ENCODE peak calls at places on chromosomes 11 and 22, in five cellular contexts. Z is PC-3, U is ovary, L is AG04450, X is lung. P is an unnamed sample.
A peak's percentile ranks its signal among the peaks of the same experiment; 100 is the strongest.

GRCh38 chr11:43895601-43896000 is 15.0 kb downstream of the ALKBH3 start:
- DNase-seq in Z (no peak), U (no peak), L (no peak), X (no peak), P (no peak)

GRCh38 chr22:19713650-19714319 is 518 bp upstream of the SEPTIN5 start:
- DNase-seq in Z (no peak), U (peak; percentile 64), L (no peak), X (no peak), P (no peak)

GRCh38 chr11:279966-280761 is 2.0 kb downstream of the NLRP6 start:
- DNase-seq in Z (no peak), U (peak; percentile 42), L (no peak), X (no peak), P (no peak)

GRCh38 chr22:17969732-17970131 is 54.6 kb downstream of the MICAL3 start:
- DNase-seq in Z (peak; percentile 31), U (peak; percentile 56), L (peak; percentile 94), X (no peak), P (peak; percentile 92)

GRCh38 chr11:46381046-46381835 is at the start of gene MDK:
- DNase-seq in Z (no peak), U (peak; percentile 80), L (no peak), X (no peak), P (no peak)

GRCh38 chr11:27084407-27084985 is 43.9 kb downstream of the BBOX1 start:
- DNase-seq in Z (no peak), U (no peak), L (no peak), X (no peak), P (no peak)

GRCh38 chr11:33875621-33876294 is 16.1 kb downstream of the LMO2 start:
- DNase-seq in Z (peak; percentile 16), U (no peak), L (no peak), X (no peak), P (no peak)

GRCh38 chr11:46712874-46713576 is 6.0 kb upstream of the F2 start:
- DNase-seq in Z (no peak), U (no peak), L (no peak), X (no peak), P (no peak)

GRCh38 chr22:49997932-49998717 is 14.4 kb downstream of the IL17REL start:
- DNase-seq in Z (no peak), U (peak; percentile 32), L (no peak), X (no peak), P (no peak)

GRCh38 chr11:35629914-35630313 is 11.7 kb downstream of the FJX1 start:
- DNase-seq in Z (peak; percentile 99), U (no peak), L (peak; percentile 97), X (peak; percentile 72), P (peak; percentile 99)

GRCh38 chr11:94142308-94143277 is 14.0 kb downstream of the PANX1 start:
- DNase-seq in Z (no peak), U (no peak), L (no peak), X (no peak), P (no peak)

GRCh38 chr11:83151274-83151977 is 5.5 kb upstream of the PCF11 start:
- DNase-seq in Z (peak; percentile 59), U (no peak), L (no peak), X (no peak), P (no peak)

GRCh38 chr11:76763573-76764348 is 19.4 kb upstream of the TSKU start:
- DNase-seq in Z (peak; percentile 47), U (peak; percentile 78), L (no peak), X (no peak), P (no peak)

GRCh38 chr22:43467171-43467570 is 55.4 kb downstream of the MPPED1 start:
- DNase-seq in Z (no peak), U (peak; percentile 85), L (no peak), X (no peak), P (no peak)

GRCh38 chr11:128135451-128135850 is 451.9 kb downstream of the ETS1 start:
- DNase-seq in Z (peak; percentile 61), U (no peak), L (no peak), X (no peak), P (peak; percentile 73)

GRCh38 chr11:73519266-73519665 is 78.6 kb downstream of the FAM168A start:
- DNase-seq in Z (no peak), U (no peak), L (no peak), X (no peak), P (no peak)

GRCh38 chr11:122439911-122440782 is 215.4 kb upstream of the UBASH3B start:
- DNase-seq in Z (no peak), U (peak; percentile 81), L (no peak), X (no peak), P (no peak)

GRCh38 chr11:1916986-1917522 is 2.4 kb upstream of the TNNT3 start:
- DNase-seq in Z (no peak), U (peak; percentile 31), L (no peak), X (no peak), P (no peak)

GRCh38 chr22:47596176-47596690 is 833.8 kb downstream of the TBC1D22A start:
- DNase-seq in Z (no peak), U (no peak), L (no peak), X (no peak), P (no peak)

GRCh38 chr11:44505591-44506054 is 59.8 kb upstream of the CD82 start:
- DNase-seq in Z (peak; percentile 34), U (no peak), L (no peak), X (no peak), P (no peak)

GRCh38 chr11:46050065-46050464 is 71.2 kb downstream of the PHF21A start:
- DNase-seq in Z (peak; percentile 23), U (peak; percentile 48), L (peak; percentile 57), X (peak; percentile 63), P (peak; percentile 97)

GRCh38 chr11:128061321-128061871 is 526.0 kb downstream of the ETS1 start:
- DNase-seq in Z (no peak), U (no peak), L (no peak), X (no peak), P (no peak)

GRCh38 chr11:57335023-57335342 is 709 bp downstream of the SSRP1 start:
- DNase-seq in Z (no peak), U (no peak), L (no peak), X (no peak), P (no peak)

GRCh38 chr11:34251640-34251980 is 106.2 kb downstream of the ABTB2 start:
- DNase-seq in Z (no peak), U (no peak), L (no peak), X (no peak), P (no peak)

GRCh38 chr11:12092714-12093113 is 17.7 kb upstream of the MICAL2 start:
- DNase-seq in Z (no peak), U (no peak), L (no peak), X (no peak), P (no peak)

GRCh38 chr11:12170984-12171383 is 60.6 kb downstream of the MICAL2 start:
- DNase-seq in Z (no peak), U (no peak), L (no peak), X (no peak), P (no peak)

GRCh38 chr22:24319451-24319850 is 48.8 kb downstream of the SPECC1L start:
- DNase-seq in Z (peak; percentile 72), U (no peak), L (no peak), X (no peak), P (no peak)

GRCh38 chr11:129894281-129895125 is 875 bp downstream of the NFRKB start:
- DNase-seq in Z (peak; percentile 21), U (no peak), L (no peak), X (no peak), P (no peak)

GRCh38 chr11:83119216-83119615 is 37.7 kb upstream of the PCF11 start:
- DNase-seq in Z (no peak), U (no peak), L (no peak), X (no peak), P (no peak)

GRCh38 chr11:5767056-5767455 is 13.0 kb downstream of the OR52N4 start:
- DNase-seq in Z (no peak), U (no peak), L (no peak), X (no peak), P (no peak)

GRCh38 chr11:86143429-86144030 is 74.6 kb upstream of the PICALM start:
- DNase-seq in Z (no peak), U (no peak), L (no peak), X (peak; percentile 33), P (no peak)

GRCh38 chr11:22670803-22671202 is 4.4 kb downstream of the GAS2 start:
- DNase-seq in Z (peak; percentile 28), U (no peak), L (no peak), X (no peak), P (no peak)

GRCh38 chr11:22669368-22669767 is 3.0 kb downstream of the GAS2 start:
- DNase-seq in Z (no peak), U (no peak), L (no peak), X (no peak), P (no peak)

GRCh38 chr11:22668005-22668796 is 1.8 kb downstream of the GAS2 start:
- DNase-seq in Z (no peak), U (no peak), L (no peak), X (no peak), P (no peak)

GRCh38 chr11:22666700-22667439 is 459 bp downstream of the GAS2 start:
- DNase-seq in Z (no peak), U (peak; percentile 59), L (no peak), X (no peak), P (peak; percentile 7)

DNA sequence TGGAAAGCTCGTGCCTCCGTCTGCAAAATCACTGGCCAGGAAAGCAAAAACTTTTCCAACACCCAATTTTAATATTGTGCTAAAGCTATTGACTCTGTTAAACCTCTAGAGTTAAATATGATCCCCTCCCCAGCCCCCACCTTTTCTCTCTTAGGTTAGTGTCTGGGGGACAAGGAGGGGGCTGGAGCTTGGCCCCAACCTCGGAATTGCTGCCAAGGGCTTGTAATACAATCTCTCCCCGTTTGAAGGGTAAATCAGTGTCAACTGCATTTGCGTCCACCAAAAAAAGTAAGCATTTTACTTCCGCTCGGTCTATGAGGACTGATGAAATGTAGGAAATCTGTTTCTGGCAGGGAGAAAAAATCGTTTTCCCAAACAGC is at the start of gene GAS2:
- DNase-seq in Z (no peak), U (no peak), L (no peak), X (no peak), P (no peak)
- H3K4me3 ChIP-seq in Z (no peak within 1 kb of the TSS), U (peak within 1 kb of the TSS; percentile 9), L (peak within 1 kb of the TSS; percentile 41), X (no peak within 1 kb of the TSS), P (peak within 1 kb of the TSS; percentile 62)

DNA sequence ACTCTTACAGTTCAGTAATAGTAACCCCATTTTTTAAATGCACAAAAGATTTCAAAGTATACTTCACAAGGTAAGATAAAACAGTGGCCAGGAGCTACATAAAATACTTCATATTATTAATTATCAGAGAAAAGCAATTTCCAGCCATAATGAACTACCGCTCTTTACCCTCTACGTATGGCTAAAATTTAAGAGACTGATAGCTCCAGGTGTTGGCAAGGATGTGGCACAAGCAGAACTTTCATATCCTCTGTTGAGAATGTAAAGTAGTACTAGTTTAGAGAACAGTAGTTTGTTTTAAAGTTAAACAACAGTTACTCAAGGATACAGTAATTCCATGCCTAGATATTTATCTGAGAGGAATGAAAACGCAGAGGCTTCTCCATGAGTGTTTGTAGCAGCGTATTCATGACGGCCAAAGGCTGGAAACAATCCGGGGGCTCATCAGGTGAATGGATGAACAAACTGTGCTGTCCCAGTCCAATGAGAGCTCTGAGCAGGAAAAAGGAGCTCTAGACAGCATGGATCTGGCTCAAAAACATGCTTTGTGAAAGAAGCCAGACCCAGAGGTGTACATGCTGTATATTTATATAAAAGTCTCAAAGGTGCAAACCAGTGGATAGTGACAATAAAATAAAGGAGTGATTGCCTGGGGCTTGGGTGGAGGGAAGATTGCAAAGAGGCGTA is 85.5 kb downstream of the PACS1 start:
- DNase-seq in Z (no peak), U (no peak), L (no peak), X (no peak), P (no peak)
- H3K4me3 ChIP-seq in Z (no peak overlapping the region), U (no peak overlapping the region), L (no peak overlapping the region), X (no peak overlapping the region), P (no peak overlapping the region)

GRCh38 chr22:28829358-28830181 is 29.2 kb upstream of the XBP1 start:
- DNase-seq in Z (peak; percentile 80), U (peak; percentile 86), L (peak; percentile 53), X (peak; percentile 82), P (no peak)
- H3K4me3 ChIP-seq in Z (no peak overlapping the region), U (no peak overlapping the region), L (no peak overlapping the region), X (no peak overlapping the region), P (no peak overlapping the region)

GRCh38 chr11:118715837-118716260 is 36.4 kb upstream of the TREH start:
- DNase-seq in Z (no peak), U (no peak), L (no peak), X (no peak), P (no peak)
- H3K4me3 ChIP-seq in Z (no peak overlapping the region), U (no peak overlapping the region), L (no peak overlapping the region), X (no peak overlapping the region), P (no peak overlapping the region)

P was measured in retinal pigment epithelial cell.